ENCODE peak calls at places on chromosomes 3 and 15, in eight cellular contexts. One of them, this sample, is unnamed.

GRCh38 chr15:66459818-66460615 is 37.5 kb downstream of the SNAPC5 start:
- DNase-seq in dermis blood vessel endothelial cell: peak
- DNase-seq in stimulated activated CD4-positive, alpha-beta T cell treated with anti-CD3 and anti-CD28 coated beads, Interleukin-1b, Interleukin-23, amount 100 ng/mL, for 4 hours: no peak
- DNase-seq in anterior cingulate cortex: no peak
- DNase-seq in EH: peak
- DNase-seq in glutamatergic neuron: no peak
- DNase-seq in NCI-H1436: no peak
- DNase-seq in HCEC 1CT: no peak
- DNase-seq in this sample: no peak

GRCh38 chr3:114389156-114389555 is 95.3 kb downstream of the TIGIT start:
- DNase-seq in dermis blood vessel endothelial cell: no peak
- DNase-seq in stimulated activated CD4-positive, alpha-beta T cell treated with anti-CD3 and anti-CD28 coated beads, Interleukin-1b, Interleukin-23, amount 100 ng/mL, for 4 hours: no peak
- DNase-seq in anterior cingulate cortex: no peak
- DNase-seq in EH: no peak
- DNase-seq in glutamatergic neuron: no peak
- DNase-seq in NCI-H1436: no peak
- DNase-seq in HCEC 1CT: no peak
- DNase-seq in this sample: no peak

GRCh38 chr3:98765721-98766120 is 2.6 kb downstream of the ST3GAL6 start:
- DNase-seq in dermis blood vessel endothelial cell: peak
- DNase-seq in stimulated activated CD4-positive, alpha-beta T cell treated with anti-CD3 and anti-CD28 coated beads, Interleukin-1b, Interleukin-23, amount 100 ng/mL, for 4 hours: no peak
- DNase-seq in anterior cingulate cortex: no peak
- DNase-seq in EH: no peak
- DNase-seq in glutamatergic neuron: no peak
- DNase-seq in NCI-H1436: no peak
- DNase-seq in HCEC 1CT: no peak
- DNase-seq in this sample: no peak

GRCh38 chr3:129383292-129383860 is 45.1 kb downstream of the EFCAB12 start:
- DNase-seq in dermis blood vessel endothelial cell: peak
- DNase-seq in stimulated activated CD4-positive, alpha-beta T cell treated with anti-CD3 and anti-CD28 coated beads, Interleukin-1b, Interleukin-23, amount 100 ng/mL, for 4 hours: peak
- DNase-seq in anterior cingulate cortex: peak
- DNase-seq in EH: peak
- DNase-seq in glutamatergic neuron: peak
- DNase-seq in NCI-H1436: peak
- DNase-seq in HCEC 1CT: peak
- DNase-seq in this sample: peak

GRCh38 chr3:186208328-186208989 is 99.6 kb upstream of the ETV5 start:
- DNase-seq in dermis blood vessel endothelial cell: no peak
- DNase-seq in stimulated activated CD4-positive, alpha-beta T cell treated with anti-CD3 and anti-CD28 coated beads, Interleukin-1b, Interleukin-23, amount 100 ng/mL, for 4 hours: no peak
- DNase-seq in anterior cingulate cortex: no peak
- DNase-seq in EH: no peak
- DNase-seq in glutamatergic neuron: no peak
- DNase-seq in NCI-H1436: no peak
- DNase-seq in HCEC 1CT: no peak
- DNase-seq in this sample: peak

GRCh38 chr3:57726395-57726794 is 29.7 kb upstream of the SLMAP start:
- DNase-seq in dermis blood vessel endothelial cell: no peak
- DNase-seq in stimulated activated CD4-positive, alpha-beta T cell treated with anti-CD3 and anti-CD28 coated beads, Interleukin-1b, Interleukin-23, amount 100 ng/mL, for 4 hours: no peak
- DNase-seq in anterior cingulate cortex: no peak
- DNase-seq in EH: no peak
- DNase-seq in glutamatergic neuron: no peak
- DNase-seq in NCI-H1436: no peak
- DNase-seq in HCEC 1CT: no peak
- DNase-seq in this sample: no peak

GRCh38 chr3:13881536-13882410 is 1.9 kb upstream of the WNT7A start:
- DNase-seq in dermis blood vessel endothelial cell: no peak
- DNase-seq in stimulated activated CD4-positive, alpha-beta T cell treated with anti-CD3 and anti-CD28 coated beads, Interleukin-1b, Interleukin-23, amount 100 ng/mL, for 4 hours: no peak
- DNase-seq in anterior cingulate cortex: no peak
- DNase-seq in EH: no peak
- DNase-seq in glutamatergic neuron: no peak
- DNase-seq in NCI-H1436: no peak
- DNase-seq in HCEC 1CT: no peak
- DNase-seq in this sample: no peak

GRCh38 chr15:99002226-99002625 is 5.4 kb downstream of the PGPEP1L start:
- DNase-seq in dermis blood vessel endothelial cell: no peak
- DNase-seq in stimulated activated CD4-positive, alpha-beta T cell treated with anti-CD3 and anti-CD28 coated beads, Interleukin-1b, Interleukin-23, amount 100 ng/mL, for 4 hours: no peak
- DNase-seq in anterior cingulate cortex: no peak
- DNase-seq in EH: no peak
- DNase-seq in glutamatergic neuron: no peak
- DNase-seq in NCI-H1436: no peak
- DNase-seq in HCEC 1CT: no peak
- DNase-seq in this sample: no peak

GRCh38 chr3:81097894-81098293 is 663.6 kb downstream of the GBE1 start:
- DNase-seq in dermis blood vessel endothelial cell: no peak
- DNase-seq in stimulated activated CD4-positive, alpha-beta T cell treated with anti-CD3 and anti-CD28 coated beads, Interleukin-1b, Interleukin-23, amount 100 ng/mL, for 4 hours: no peak
- DNase-seq in anterior cingulate cortex: no peak
- DNase-seq in EH: no peak
- DNase-seq in glutamatergic neuron: no peak
- DNase-seq in NCI-H1436: no peak
- DNase-seq in HCEC 1CT: no peak
- DNase-seq in this sample: no peak

GRCh38 chr15:65008989-65009388 is 19.3 kb upstream of the SPG21 start:
- DNase-seq in dermis blood vessel endothelial cell: peak
- DNase-seq in stimulated activated CD4-positive, alpha-beta T cell treated with anti-CD3 and anti-CD28 coated beads, Interleukin-1b, Interleukin-23, amount 100 ng/mL, for 4 hours: no peak
- DNase-seq in anterior cingulate cortex: no peak
- DNase-seq in EH: peak
- DNase-seq in glutamatergic neuron: no peak
- DNase-seq in NCI-H1436: no peak
- DNase-seq in HCEC 1CT: no peak
- DNase-seq in this sample: peak